ENCODE peak calls at places on chromosomes 2 and 18, in seven cellular contexts. E, S, N, L, H, Q and K are unnamed samples.

GRCh38 chr2:189548686-189549439 is 31.7 kb downstream of the SLC40A1 start:
- DNase-seq in H (no peak), Q (peak), L (no peak), S (no peak), N (no peak), E (no peak), K (no peak)

GRCh38 chr2:44479127-44479887 is 117.6 kb downstream of the CAMKMT start:
- DNase-seq in E (no peak), L (peak), S (no peak), N (peak), Q (peak), H (peak), K (peak)

GRCh38 chr18:33578371-33579146 is 540 bp downstream of the ASXL3 start:
- DNase-seq in E (peak), N (peak), H (no peak), L (no peak), S (peak), Q (no peak), K (no peak)

GRCh38 chr2:150165988-150166965 is 321.2 kb downstream of the RND3 start:
- DNase-seq in L (no peak), E (no peak), N (peak), S (no peak), Q (peak), H (no peak), K (no peak)

GRCh38 chr2:30679416-30680088 is 127.7 kb downstream of the CAPN13 start:
- DNase-seq in N (no peak), Q (peak), L (no peak), E (peak), H (no peak), S (no peak), K (no peak)

GRCh38 chr2:141348481-141348880 is 782.3 kb downstream of the LRP1B start:
- DNase-seq in H (no peak), L (no peak), S (no peak), E (no peak), N (no peak), Q (peak), K (no peak)

GRCh38 chr2:168962636-168963035 is 61.5 kb downstream of the G6PC2 start:
- DNase-seq in S (no peak), Q (peak), L (no peak), H (no peak), N (no peak), E (no peak), K (no peak)

GRCh38 chr2:99572380-99572779 is 82.6 kb upstream of the REV1 start:
- DNase-seq in Q (peak), N (no peak), L (no peak), S (no peak), H (no peak), E (no peak), K (no peak)

GRCh38 chr2:147560810-147561521 is 283.9 kb upstream of the ACVR2A start:
- DNase-seq in H (no peak), N (no peak), Q (no peak), S (no peak), L (no peak), E (no peak), K (no peak)

GRCh38 chr2:24174851-24175277 is at the start of gene FAM228A:
- DNase-seq in Q (no peak), N (no peak), H (no peak), S (peak), E (no peak), L (no peak), K (no peak)

GRCh38 chr2:222548997-222549396 is 106.9 kb downstream of the FARSB start:
- DNase-seq in H (no peak), S (no peak), L (no peak), N (no peak), E (no peak), Q (peak), K (no peak)

GRCh38 chr2:222545821-222546540 is 109.9 kb downstream of the FARSB start:
- DNase-seq in Q (no peak), H (no peak), L (no peak), S (no peak), N (no peak), E (no peak), K (no peak)

DNA sequence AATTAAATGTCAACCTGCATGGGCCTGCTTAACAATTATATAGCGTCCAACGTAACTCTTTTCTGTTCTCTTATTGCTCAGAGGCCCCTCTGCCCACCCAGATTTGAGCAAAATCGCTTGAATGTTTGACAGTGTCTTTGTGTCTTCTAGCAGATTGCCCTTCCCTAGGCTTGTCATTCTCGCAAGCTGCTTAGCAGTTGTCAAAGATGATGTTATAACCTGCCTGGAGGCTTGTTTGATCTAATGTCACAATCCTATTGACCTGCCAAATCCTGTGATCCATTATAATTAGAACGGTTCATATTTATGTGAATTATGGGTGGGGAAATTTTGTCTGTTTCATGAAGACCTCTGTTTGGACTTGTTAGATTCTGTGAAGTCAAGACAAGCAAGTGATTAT is 108.8 kb downstream of the FARSB start:
- DNase-seq in Q (no peak), E (no peak), S (no peak), L (no peak), H (no peak), N (no peak), K (no peak)
- H3K4me3 ChIP-seq in Q (no peak), E (no peak), S (no peak), L (no peak), H (no peak), N (no peak), K (no peak)

GRCh38 chr2:69902213-69902922 is 8.6 kb downstream of the SNRNP27 start:
- DNase-seq in L (no peak), E (no peak), S (no peak), N (no peak), H (no peak), Q (no peak), K (no peak)
- H3K4me3 ChIP-seq in L (peak), E (no peak), S (no peak), N (no peak), H (peak), Q (no peak), K (no peak)

DNA sequence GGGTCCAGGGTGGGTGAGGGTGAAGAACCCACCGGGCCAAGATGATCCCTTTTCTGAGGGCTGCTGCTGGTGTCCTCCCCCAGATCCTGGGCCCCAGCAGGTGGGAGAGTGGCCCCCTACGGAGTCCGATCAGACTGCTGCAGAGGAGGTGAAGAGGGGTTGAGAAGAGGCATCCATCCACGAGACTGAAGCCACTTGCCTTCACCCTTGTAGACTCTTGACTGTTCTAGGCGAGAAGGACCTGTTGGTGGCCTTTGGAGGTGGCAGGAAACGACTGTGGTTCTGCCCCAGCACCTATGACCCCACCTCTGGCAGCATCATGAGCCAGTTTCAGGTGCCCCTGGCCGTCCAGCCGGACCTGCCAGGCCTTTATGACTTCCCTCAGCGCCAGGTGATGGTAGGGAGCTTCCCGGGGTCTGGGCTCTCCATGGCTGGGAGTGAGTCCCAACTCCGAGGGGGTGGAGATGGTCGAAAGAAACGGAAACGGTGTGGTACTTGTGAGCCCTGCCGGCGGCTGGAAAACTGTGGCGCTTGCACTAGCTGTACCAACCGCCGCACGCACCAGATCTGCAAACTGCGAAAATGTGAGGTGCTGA is 1.5 kb downstream of the TET3 start:
- DNase-seq in H (no peak), E (no peak), S (peak), L (peak), N (no peak), Q (no peak), K (no peak)
- H3K4me3 ChIP-seq in H (peak), E (peak), S (peak), L (peak), N (peak), Q (peak), K (peak)

DNA sequence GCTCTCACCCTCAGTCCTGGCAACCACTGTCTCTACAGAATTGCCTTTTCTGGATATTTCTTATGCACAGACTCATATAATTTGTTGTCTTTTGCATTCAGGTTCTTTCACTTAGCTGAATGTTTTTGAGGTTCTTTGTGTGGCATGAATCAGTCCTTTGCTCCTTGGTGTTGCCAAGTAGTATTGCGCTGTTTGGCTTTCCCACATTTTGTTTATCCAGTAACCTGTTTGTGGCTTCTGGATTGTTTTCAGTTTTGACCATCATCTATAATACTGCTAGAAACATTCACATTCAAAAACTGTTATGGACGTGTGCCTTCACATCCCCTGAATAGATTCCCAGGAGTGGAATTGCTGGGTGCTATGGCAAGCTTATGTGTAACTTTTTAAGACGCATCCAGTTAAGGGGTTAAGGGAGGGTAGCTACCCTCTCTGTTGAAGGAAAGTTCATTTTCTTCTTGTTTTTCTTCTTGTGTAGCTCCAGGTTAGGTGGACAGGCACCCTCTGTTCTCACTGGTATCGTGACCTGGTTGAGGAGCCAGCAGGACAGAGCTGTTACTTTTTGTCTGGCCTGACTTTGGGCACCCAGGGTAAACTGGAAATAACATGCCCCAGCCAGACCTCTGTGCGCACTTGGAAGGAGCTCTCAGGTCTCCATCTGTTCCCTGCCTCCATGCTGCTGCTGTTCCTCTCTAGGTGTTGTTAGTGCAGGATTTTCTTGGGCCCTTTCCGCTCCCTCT is 29.6 kb downstream of the ARHGAP25 start:
- DNase-seq in H (no peak), L (peak), N (no peak), E (no peak), S (no peak), Q (peak), K (no peak)
- H3K4me3 ChIP-seq in H (peak), L (peak), N (no peak), E (no peak), S (peak), Q (no peak), K (peak)

GRCh38 chr2:240455719-240456606 is 20.5 kb downstream of the GPC1 start:
- DNase-seq in L (no peak), S (peak), N (peak), E (peak), H (no peak), Q (no peak), K (no peak)
- H3K4me3 ChIP-seq in L (no peak), S (peak), N (no peak), E (peak), H (no peak), Q (no peak), K (no peak)

DNA sequence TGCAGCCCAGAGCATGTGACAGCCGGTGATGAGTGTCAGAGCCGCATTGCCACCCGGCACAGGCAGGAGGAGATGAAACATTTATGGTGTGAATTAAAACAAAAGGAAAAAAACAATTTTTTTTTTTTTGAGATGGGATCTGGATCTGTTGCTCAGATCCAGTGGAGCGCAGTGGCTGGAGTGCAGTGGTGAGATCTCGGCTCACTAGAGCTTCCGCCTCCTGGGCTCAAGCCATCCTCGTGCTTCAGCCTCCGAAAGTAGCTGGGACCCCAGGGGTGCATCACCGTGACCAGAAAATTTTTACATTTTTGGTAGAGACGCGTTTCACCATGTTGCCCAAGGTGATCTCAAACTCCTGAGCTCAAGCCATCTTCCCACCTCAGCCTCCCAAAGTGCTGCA is 182.1 kb upstream of the SALL3 start:
- DNase-seq in Q (no peak), E (no peak), N (no peak), L (no peak), S (no peak), H (no peak), K (no peak)
- H3K4me3 ChIP-seq in Q (no peak), E (no peak), N (no peak), L (no peak), S (no peak), H (no peak), K (no peak)

DNA sequence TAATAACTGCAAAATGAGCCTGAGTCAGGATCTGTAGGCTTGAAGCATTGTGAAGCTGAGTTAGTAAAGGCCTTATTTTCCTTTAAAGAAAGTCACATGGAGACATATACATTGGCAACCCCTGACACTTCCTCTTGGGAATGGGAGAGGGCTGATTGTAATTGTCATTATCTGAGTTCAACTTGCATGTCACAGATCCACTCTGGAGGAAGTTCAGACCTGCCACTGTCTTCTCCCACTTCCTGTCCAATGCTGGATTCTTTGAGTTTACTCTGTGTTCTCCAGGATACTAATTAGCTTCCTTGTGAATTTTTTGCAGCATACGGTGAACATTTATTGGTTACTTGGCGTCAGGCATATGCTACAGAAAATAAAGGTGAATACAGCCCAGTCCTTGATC is 34.1 kb downstream of the SMARCAL1 start:
- DNase-seq in N (no peak), H (no peak), Q (no peak), L (no peak), S (no peak), E (no peak), K (no peak)
- H3K4me3 ChIP-seq in N (no peak), H (no peak), Q (no peak), L (no peak), S (no peak), E (no peak), K (no peak)